ENCODE peak calls at places on chromosomes 16 and 17, in four cellular contexts. Z, S, V and N are unnamed samples.

GRCh38 chr16:49723310-49723709 is 132.6 kb downstream of the ZNF423 start:
- DNase-seq in Z (no peak), S (no peak), V (no peak), N (no peak)

GRCh38 chr16:24850289-24850931 is 4.6 kb downstream of the SLC5A11 start:
- DNase-seq in Z (peak), S (no peak), V (peak), N (no peak)

GRCh38 chr17:45143767-45144198 is 4.5 kb upstream of the HEXIM1 start:
- DNase-seq in Z (peak), S (peak), V (peak), N (no peak)

GRCh38 chr17:30600830-30601494 is 123.8 kb downstream of the GOSR1 start:
- DNase-seq in Z (peak), S (no peak), V (no peak), N (no peak)

GRCh38 chr16:89456412-89456811 is 33.9 kb downstream of the ANKRD11 start:
- DNase-seq in Z (no peak), S (no peak), V (no peak), N (no peak)

GRCh38 chr16:23952128-23953041 is 116.6 kb downstream of the PRKCB start:
- DNase-seq in Z (no peak), S (peak), V (no peak), N (no peak)

GRCh38 chr16:53864819-53865491 is 161.0 kb downstream of the FTO start:
- DNase-seq in Z (no peak), S (no peak), V (no peak), N (no peak)

GRCh38 chr16:8614435-8615029 is 7.0 kb upstream of the METTL22 start:
- DNase-seq in Z (no peak), S (no peak), V (no peak), N (no peak)

GRCh38 chr16:53434436-53435065 is at the start of gene RBL2:
- DNase-seq in Z (peak), S (peak), V (peak), N (peak)

GRCh38 chr17:31386542-31387075 is 4.9 kb upstream of the RAB11FIP4 start:
- DNase-seq in Z (peak), S (no peak), V (no peak), N (no peak)

GRCh38 chr17:73719588-73720071 is 75.4 kb upstream of the SDK2 start:
- DNase-seq in Z (no peak), S (peak), V (peak), N (peak)

GRCh38 chr16:23903001-23903414 is 67.2 kb downstream of the PRKCB start:
- DNase-seq in Z (no peak), S (no peak), V (no peak), N (no peak)

GRCh38 chr17:62933986-62934385 is 32.0 kb upstream of the TANC2 start:
- DNase-seq in Z (peak), S (no peak), V (no peak), N (no peak)

GRCh38 chr16:68091604-68092261 is 6.6 kb downstream of the NFATC3 start:
- DNase-seq in Z (peak), S (no peak), V (no peak), N (no peak)

GRCh38 chr17:30720013-30720471 is 104.5 kb downstream of the CRLF3 start:
- DNase-seq in Z (no peak), S (no peak), V (peak), N (peak)

GRCh38 chr17:73343168-73343634 is 31.4 kb upstream of the CDC42EP4 start:
- DNase-seq in Z (peak), S (peak), V (peak), N (peak)

GRCh38 chr16:1997591-1998359 is 8.0 kb downstream of the SYNGR3 start:
- DNase-seq in Z (peak), S (no peak), V (no peak), N (no peak)

GRCh38 chr16:27824786-27825185 is 238.7 kb downstream of the GSG1L start:
- DNase-seq in Z (no peak), S (no peak), V (no peak), N (no peak)

DNA sequence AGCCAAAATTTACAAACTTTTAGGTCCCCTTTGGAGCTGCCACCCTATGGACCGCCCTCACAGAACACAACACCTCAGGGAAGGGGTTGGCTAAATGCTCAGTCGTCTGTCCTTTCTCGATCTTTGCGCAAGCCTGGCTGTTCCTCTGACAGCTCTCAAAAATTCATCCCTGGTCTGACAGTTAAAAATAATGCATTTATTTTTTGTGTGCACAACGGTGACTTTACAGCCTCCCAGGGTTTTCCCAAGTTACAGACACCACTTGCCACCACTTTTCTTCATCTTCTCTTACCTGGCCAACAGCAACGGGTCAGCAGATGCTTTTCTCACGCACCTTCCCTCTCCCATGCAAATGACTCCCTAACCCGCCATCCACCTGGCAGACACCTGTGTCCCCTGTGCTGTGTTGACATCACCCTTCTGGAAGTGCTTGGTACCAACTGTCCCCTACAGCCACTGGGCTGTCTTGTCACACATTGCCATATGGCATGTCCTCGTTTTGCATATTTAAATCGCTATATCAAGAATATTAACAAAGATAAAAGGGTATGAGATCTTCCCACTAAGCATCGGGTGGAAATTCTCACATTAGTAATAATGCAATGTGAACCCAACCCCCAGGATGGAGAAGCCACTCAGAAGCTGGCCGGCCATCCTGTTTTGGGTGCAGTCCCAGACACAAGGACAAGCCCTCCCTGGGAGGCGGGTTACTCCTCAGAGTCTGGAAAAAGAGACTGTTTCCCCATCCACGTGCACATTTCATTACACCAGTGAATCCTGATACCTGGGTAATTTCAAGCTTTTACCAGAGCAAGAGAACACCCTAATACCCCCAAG is 187.0 kb downstream of the ZFHX3 start:
- DNase-seq in Z (no peak), S (no peak), V (peak), N (no peak)
- TF ChIP-seq CTCF in Z (no peak), S (no peak), V (no peak), N (no peak)

GRCh38 chr17:13140750-13141149 is 122.9 kb upstream of the ELAC2 start:
- DNase-seq in Z (peak), S (no peak), V (no peak), N (no peak)
- TF ChIP-seq CTCF in Z (peak), S (no peak), V (no peak), N (peak)

DNA sequence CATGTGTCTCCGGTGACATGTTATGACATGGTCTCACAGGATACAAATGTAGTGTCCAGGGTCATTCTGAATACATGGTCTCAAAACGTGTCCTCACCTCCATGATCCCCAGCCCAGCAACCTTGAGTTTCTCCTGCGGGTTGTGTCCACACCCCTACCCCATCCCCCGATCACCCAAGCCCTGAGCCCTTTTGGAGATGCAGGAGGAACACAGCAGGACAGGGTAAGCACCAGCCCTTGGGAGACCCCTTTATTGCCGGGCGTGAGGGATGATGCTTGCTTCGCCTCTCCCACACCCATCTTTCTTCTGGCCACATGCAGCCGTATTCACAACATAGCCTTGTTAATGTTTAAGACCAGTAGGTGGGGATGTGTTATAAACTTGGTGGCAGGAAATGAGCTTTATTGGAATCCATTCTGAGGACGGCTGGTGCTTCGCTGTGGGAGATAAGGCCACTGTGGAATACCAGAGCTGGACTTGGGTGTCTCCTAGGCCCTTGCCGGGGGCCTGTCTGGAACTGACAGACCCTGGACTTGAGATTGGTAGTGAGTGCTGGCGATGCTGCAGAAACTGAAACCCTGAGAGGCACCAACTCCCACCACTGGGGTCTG is 5.5 kb downstream of the TMEM132E start:
- DNase-seq in Z (peak), S (no peak), V (no peak), N (no peak)
- TF ChIP-seq CTCF in Z (peak), S (no peak), V (peak), N (peak)

DNA sequence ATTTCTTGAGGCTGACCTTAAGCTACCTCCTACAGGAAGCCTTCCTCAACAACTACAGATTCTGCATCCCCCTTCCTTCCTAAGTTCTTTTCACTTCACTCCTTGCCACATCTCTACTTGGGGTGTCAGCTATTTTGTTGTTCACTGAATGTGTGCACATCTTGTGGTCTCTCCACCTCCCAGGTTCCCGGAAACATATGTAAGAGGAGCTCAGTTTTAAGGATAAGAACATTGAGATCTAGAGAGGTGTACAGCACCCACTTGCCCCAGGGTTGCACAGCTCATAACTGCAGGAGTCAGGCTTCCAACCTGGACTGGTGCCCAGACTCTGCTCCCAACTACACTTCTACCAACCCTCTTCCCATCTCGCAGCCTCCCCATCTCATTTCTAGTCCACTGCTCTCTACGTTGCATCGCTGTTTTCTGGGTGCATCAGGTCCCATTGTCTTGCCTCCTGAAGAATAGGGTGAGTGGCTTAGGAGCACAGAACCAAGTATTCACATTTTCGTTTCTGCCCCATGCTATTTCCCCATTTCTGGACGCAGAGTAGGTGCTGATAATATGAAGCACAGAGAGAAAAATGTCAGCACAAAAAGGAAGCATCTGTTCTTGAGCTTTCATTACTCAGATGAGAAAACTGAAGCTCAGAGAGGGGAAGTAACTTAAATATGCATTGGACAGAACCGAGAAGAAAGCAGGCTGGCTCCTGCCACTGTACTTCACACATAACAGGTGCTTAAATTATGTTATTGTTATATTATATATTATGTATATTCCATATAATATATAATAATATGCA is 292.0 kb upstream of the CCL2 start:
- DNase-seq in Z (no peak), S (no peak), V (peak), N (no peak)
- TF ChIP-seq CTCF in Z (no peak), S (no peak), V (no peak), N (no peak)

GRCh38 chr17:49557204-49558024 is 18.3 kb upstream of the NXPH3 start:
- DNase-seq in Z (peak), S (no peak), V (peak), N (peak)
- TF ChIP-seq CTCF in Z (peak), S (peak), V (peak), N (peak)

DNA sequence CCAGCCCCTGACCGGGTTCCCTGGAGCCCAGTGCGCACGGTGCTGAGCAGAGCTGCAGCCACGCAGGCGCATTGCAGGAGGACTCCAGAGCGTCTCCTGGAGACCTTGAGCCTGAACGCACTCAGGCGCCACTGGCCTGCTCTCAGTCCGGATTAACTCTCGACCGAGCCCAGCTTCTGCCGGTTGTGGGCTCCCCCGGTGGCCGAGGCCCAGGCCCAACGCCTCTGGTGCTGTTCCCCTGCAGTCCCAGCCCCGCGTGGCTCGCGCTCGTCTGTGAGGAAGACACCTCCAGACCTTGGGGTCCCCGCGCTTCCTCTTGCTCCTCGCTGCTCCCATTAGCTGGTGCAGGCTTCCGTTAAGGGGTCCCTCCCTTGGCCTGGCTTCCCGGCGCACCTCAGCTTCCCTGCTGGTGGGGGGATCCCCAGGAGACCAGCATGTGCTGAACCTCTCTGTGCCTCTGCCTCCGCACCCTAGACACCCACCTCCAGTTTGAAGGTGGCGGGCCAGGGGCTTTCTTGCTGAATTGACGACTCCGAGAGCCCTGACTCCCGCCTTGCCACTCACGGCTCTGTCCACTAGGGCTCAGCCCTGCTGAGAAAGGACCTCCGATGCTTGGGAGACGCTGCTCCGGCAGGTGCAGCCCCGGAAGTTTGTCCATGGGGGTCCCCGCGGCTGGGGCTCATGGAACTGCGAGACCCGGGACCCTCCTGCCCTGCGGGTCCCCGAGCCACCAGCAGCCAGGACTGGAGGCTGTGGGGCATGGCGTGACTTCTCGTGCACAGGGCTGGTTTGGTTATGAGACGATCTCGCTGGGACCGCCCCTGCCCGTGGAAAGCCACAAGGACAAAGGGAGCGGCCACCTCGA is 7.8 kb downstream of the CHMP6 start:
- DNase-seq in Z (no peak), S (no peak), V (no peak), N (no peak)
- TF ChIP-seq CTCF in Z (no peak), S (no peak), V (no peak), N (no peak)